ENCODE peak calls at places on chromosomes 3 and 15, in seven cellular contexts. N is SK-N-SH; H is neural progenitor cell; G is CD8-positive, alpha-beta T cell; O is thoracic aorta; L is heart right ventricle; R is colonic mucosa. V is an unnamed sample. For H3K4me1, the result is how much of the 10 kb centered on the place peaks cover.

GRCh38 chr3:16233806-16234205 is 30.9 kb downstream of the DPH3 start:
- DNase-seq in N (no peak), H (no peak), G (no peak), O (no peak), L (no peak), R (no peak), V (no peak)

GRCh38 chr15:99126195-99126594 is 21.3 kb downstream of the SYNM start:
- DNase-seq in N (no peak), H (no peak), G (no peak), O (no peak), L (no peak), R (no peak), V (no peak)

GRCh38 chr15:54150255-54150654 is 172.0 kb downstream of the UNC13C start:
- DNase-seq in N (no peak), H (no peak), G (no peak), O (no peak), L (no peak), R (no peak), V (no peak)

GRCh38 chr3:183975981-183976662 is 41.6 kb downstream of the ABCC5 start:
- DNase-seq in N (no peak), H (no peak), G (no peak), O (no peak), L (no peak), R (no peak), V (no peak)

GRCh38 chr3:65005481-65005880 is 317.7 kb upstream of the ADAMTS9 start:
- DNase-seq in N (no peak), H (no peak), G (no peak), O (no peak), L (no peak), R (no peak), V (no peak)

GRCh38 chr3:139113231-139113749 is 68.6 kb upstream of the PRR23C start:
- DNase-seq in N (no peak), H (no peak), G (no peak), O (no peak), L (no peak), R (no peak), V (peak)

GRCh38 chr3:122023335-122023734 is 1.3 kb upstream of the ILDR1 start:
- DNase-seq in N (peak), H (no peak), G (no peak), O (no peak), L (no peak), R (no peak), V (no peak)

GRCh38 chr15:92112180-92112579 is 258.7 kb downstream of the SLCO3A1 start:
- DNase-seq in N (no peak), H (no peak), G (no peak), O (no peak), L (no peak), R (no peak), V (no peak)

GRCh38 chr3:40841570-40842109 is 316.9 kb downstream of the ZNF621 start:
- DNase-seq in N (no peak), H (no peak), G (no peak), O (no peak), L (no peak), R (no peak), V (no peak)

GRCh38 chr15:67884514-67885225 is 44.8 kb upstream of the RNU6-1 start:
- DNase-seq in N (peak), H (peak), G (no peak), O (peak), L (peak), R (peak), V (peak)

GRCh38 chr3:127915115-127915936 is at the start of gene KBTBD12:
- DNase-seq in N (no peak), H (peak), G (no peak), O (no peak), L (peak), R (peak), V (peak)

GRCh38 chr3:127744875-127745274 is 72.1 kb downstream of the ABTB1 start:
- DNase-seq in N (no peak), H (no peak), G (no peak), O (no peak), L (no peak), R (no peak), V (no peak)

GRCh38 chr3:187291001-187291511 is 481 bp downstream of the MASP1 start:
- DNase-seq in N (no peak), H (peak), G (no peak), O (no peak), L (peak), R (no peak), V (no peak)

GRCh38 chr3:138068579-138069174 is 46.7 kb downstream of the DZIP1L start:
- DNase-seq in N (peak), H (peak), G (peak), O (peak), L (peak), R (peak), V (peak)

DNA sequence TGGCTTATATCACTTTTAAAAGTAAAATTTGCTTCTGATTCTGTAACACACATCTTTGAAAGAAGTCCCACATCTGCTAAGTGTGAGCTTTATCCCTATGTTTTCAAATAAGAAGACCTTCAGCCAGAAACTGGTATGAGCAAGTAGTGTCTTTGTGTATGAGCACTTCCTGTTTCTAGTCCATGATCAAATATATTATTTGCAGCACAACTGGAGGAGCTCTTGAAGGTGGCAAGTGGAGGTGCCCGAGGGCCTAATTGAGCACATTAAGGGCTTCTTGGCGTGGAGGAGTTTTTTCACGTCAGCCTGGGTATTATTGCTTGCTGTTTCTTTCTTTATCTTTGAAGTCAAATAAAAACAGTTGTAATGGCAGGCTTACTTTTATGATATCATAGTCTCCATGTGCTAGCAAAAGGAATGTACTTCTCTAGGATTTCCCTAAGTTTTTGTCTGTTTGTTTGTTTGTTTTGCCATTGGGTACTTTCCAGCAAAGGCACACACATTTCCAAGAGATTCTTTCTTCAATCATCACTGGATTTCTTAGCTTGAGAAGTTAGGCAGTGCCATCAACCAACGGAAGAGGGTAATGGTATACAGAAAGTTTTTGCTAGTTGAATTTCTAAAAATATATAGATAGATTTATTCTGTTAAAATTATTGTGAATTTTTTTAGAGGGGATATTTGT is 68.1 kb downstream of the MEIS2 start:
- DNase-seq in N (no peak), H (no peak), G (no peak), O (no peak), L (no peak), R (no peak), V (no peak)
- H3K4me1 ChIP-seq in N (under half), H (under half), G (under half), O (under half), L (under half), R (under half), V (under half)

GRCh38 chr3:104101736-104102135 is 1265.0 kb upstream of the ALCAM start:
- DNase-seq in N (no peak), H (no peak), G (no peak), O (no peak), L (no peak), R (no peak), V (no peak)

DNA sequence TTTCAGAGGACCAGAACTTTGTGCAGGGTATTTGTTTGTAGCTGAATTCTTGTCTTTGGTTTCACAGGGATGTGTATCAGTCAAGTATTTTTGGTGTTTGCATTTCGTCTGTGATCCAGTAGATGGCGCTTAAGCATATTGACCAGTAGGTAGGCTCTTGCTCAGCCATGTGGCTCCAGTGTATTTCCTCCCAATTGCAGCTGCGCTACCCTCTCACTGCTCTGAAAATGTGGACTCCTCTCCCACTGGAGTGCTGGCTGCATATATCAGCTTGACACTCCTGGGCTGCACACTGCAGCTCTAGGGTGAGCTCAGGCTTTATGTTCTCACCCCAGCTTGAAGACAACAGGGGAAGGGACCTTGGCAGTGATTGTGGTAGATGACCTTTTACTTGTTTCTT is 1264.3 kb upstream of the ALCAM start:
- DNase-seq in N (no peak), H (peak), G (no peak), O (no peak), L (no peak), R (no peak), V (peak)
- TF ChIP-seq CTCF in N (peak), H (peak), G (no peak), O (peak), L (no peak), R (peak), V (peak)

GRCh38 chr3:29261119-29261518 is 19.8 kb upstream of the RBMS3 start:
- DNase-seq in N (no peak), H (no peak), G (no peak), O (no peak), L (no peak), R (no peak), V (no peak)
- H3K4me1 ChIP-seq in N (under half), H (under half), G (under half), O (under half), L (under half), R (under half), V (under half)

GRCh38 chr3:48516571-48516970 is 12.6 kb upstream of the SHISA5 start:
- DNase-seq in N (no peak), H (no peak), G (no peak), O (no peak), L (no peak), R (no peak), V (no peak)

GRCh38 chr3:48511551-48511950 is 7.6 kb upstream of the SHISA5 start:
- DNase-seq in N (no peak), H (no peak), G (no peak), O (no peak), L (no peak), R (no peak), V (no peak)

GRCh38 chr3:48518069-48518468 is 14.1 kb upstream of the SHISA5 start:
- DNase-seq in N (no peak), H (no peak), G (no peak), O (no peak), L (no peak), R (no peak), V (no peak)

GRCh38 chr3:48518755-48519154 is 14.8 kb upstream of the SHISA5 start:
- DNase-seq in N (no peak), H (no peak), G (no peak), O (no peak), L (no peak), R (no peak), V (no peak)

DNA sequence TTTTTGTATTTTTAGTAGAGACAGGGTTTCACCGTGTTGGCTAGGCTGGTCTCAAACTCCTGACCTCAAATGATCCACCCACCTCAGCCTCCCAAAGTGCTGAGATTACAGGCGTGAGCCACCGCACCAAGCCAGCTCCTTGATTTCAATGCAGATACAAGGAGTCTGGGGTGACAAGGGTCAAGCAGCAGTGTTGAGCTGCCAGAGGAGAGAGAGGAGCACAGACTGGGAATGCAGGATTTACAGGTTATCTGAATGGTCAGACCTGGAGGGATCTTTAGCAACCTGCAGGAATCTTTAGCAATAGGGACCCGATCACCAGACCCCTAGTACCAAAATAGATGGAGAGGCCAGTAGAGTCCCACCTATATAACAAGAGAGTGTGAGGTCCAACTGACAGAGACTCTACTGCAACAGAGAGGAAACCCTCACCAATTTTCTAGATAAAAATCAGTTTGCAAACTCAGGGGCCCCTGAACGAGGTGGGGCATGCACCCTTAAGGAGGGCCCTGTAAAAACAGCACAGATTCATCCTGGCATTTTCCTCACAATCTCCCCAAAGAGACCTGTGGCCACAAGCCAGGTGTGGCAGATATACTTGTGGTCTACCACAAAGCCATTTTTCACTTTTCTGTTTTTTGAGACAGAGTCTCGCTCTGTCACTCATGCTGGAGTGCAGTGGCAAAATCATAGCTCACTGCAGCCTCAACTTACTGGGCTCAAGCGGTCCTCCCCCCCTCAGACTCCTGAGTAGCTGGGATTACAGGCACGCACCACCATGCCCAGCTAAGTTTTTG is 10.7 kb upstream of the SHISA5 start:
- DNase-seq in N (no peak), H (no peak), G (no peak), O (no peak), L (no peak), R (no peak), V (no peak)
- TF ChIP-seq CTCF in N (no peak), H (no peak), G (no peak), O (no peak), L (no peak), R (no peak), V (no peak)

GRCh38 chr15:57216288-57216687 is 160.0 kb upstream of the CGNL1 start:
- DNase-seq in N (no peak), H (peak), G (no peak), O (no peak), L (no peak), R (no peak), V (no peak)
- H3K4me1 ChIP-seq in N (under half), H (half or more), G (under half), O (under half), L (half or more), R (under half), V (under half)

V was measured in endodermal cell.